ENCODE peak calls at places on chromosomes 7 and 10, in five cellular contexts. E is body of pancreas, U is neural progenitor cell, Z is transverse colon, S is right cardiac atrium. P is an unnamed sample.
A peak's percentile ranks its signal among the peaks of the same experiment; 100 is the strongest.

GRCh38 chr7:16926283-16926682 is 44.5 kb upstream of the AGR3 start:
- DNase-seq in S (no peak), E (no peak), U (peak; percentile 34), Z (peak; percentile 39), P (no peak)

GRCh38 chr7:77326131-77326530 is 90.0 kb downstream of the GSAP start:
- DNase-seq in S (no peak), Z (no peak), U (no peak), E (no peak), P (no peak)

GRCh38 chr10:4372601-4373000 is 453.4 kb upstream of the AKR1E2 start:
- DNase-seq in U (no peak), Z (no peak), S (no peak), E (no peak), P (peak; percentile 91)

GRCh38 chr7:1460757-1461639 is 1.7 kb upstream of the MICALL2 start:
- DNase-seq in S (peak; percentile 87), E (peak; percentile 73), Z (peak; percentile 81), U (peak; percentile 50), P (no peak)

GRCh38 chr10:31757831-31758230 is 170.8 kb downstream of the ARHGAP12 start:
- DNase-seq in E (no peak), S (no peak), Z (no peak), U (peak; percentile 74), P (no peak)

GRCh38 chr10:123952099-123952498 is 60.5 kb upstream of the CPXM2 start:
- DNase-seq in S (no peak), U (no peak), Z (no peak), E (no peak), P (no peak)

GRCh38 chr10:42878821-42879195 is 96.2 kb downstream of the BMS1 start:
- DNase-seq in S (no peak), E (no peak), U (no peak), Z (no peak), P (no peak)

GRCh38 chr7:43164757-43165156 is 52.3 kb downstream of the HECW1 start:
- DNase-seq in Z (no peak), S (no peak), E (no peak), U (no peak), P (peak; percentile 93)

GRCh38 chr7:1943326-1943725 is 273.2 kb downstream of the ELFN1 start:
- DNase-seq in U (no peak), Z (no peak), E (no peak), S (no peak), P (no peak)

GRCh38 chr10:102413053-102413705 is 5.4 kb downstream of the PSD start:
- DNase-seq in S (peak; percentile 30), Z (no peak), U (peak; percentile 88), E (no peak), P (no peak)

GRCh38 chr7:97025983-97026704 is 1.5 kb upstream of the DLX5 start:
- DNase-seq in S (no peak), E (no peak), U (peak; percentile 53), Z (no peak), P (no peak)

GRCh38 chr7:97026705-97027426 is 2.2 kb upstream of the DLX5 start:
- DNase-seq in S (no peak), Z (no peak), U (peak; percentile 27), E (no peak), P (no peak)

GRCh38 chr7:97025130-97025499 is 484 bp upstream of the DLX5 start:
- DNase-seq in Z (no peak), S (no peak), U (no peak), E (no peak), P (no peak)

GRCh38 chr7:97022451-97023306 is 2.0 kb downstream of the DLX5 start:
- DNase-seq in E (no peak), Z (no peak), U (peak; percentile 39), S (no peak), P (no peak)

DNA sequence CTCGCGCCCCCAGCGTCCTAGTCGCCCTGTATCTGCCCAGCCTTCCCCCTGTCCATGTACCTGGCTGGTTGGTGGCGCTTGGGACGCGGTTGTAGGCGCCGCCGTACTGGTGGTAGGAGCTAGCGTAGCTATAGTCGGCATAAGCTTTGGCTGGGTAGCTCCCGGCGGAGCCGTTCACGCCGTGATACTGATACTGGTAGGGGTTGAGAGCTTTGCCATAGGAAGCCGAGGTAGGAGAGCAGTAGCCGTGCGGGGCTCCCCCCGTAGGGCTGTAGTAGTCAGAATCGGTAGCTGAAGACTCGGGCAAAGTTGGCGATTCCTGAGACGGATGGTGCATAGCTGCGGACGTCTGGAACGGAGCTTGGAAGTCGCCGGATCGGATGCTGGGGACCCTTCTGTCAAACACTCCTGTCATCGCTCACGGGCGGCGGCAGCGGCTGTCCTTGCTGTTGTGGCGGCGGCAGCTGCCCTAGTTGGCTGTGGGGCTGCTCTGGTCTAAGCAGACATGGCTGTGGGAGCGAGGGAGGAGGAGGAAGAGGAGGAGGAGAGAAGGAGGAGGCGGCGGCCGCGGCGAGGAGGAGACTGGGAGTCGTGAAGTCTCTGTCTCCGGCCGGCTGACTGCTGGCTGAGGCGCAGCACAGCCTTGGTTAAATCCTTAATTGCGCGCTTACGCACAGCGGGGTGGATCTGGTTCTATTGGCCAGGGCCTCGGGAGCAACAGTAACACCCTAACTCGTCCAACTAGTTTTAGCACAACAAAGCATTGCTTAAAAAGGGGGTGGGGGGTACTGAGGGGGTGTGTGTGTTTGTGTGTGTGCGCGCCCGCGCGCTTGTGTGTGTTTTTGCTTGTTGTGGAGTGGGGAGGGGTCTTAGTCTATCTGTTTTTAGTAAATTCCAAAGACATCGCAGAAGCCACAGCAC is at the start of gene DLX5:
- DNase-seq in S (peak; percentile 72), E (no peak), Z (no peak), U (peak; percentile 90), P (no peak)
- H3K4me3 ChIP-seq in S (peak within 1 kb of the TSS; percentile 51), E (no peak within 1 kb of the TSS), Z (no peak within 1 kb of the TSS), U (peak within 1 kb of the TSS; percentile 49), P (peak within 1 kb of the TSS; percentile 39)

GRCh38 chr10:104938031-104938430 is 296.9 kb downstream of the SORCS3 start:
- DNase-seq in S (no peak), Z (no peak), U (no peak), E (no peak), P (no peak)
- H3K4me3 ChIP-seq in S (no peak overlapping the region), Z (no peak overlapping the region), U (no peak overlapping the region), E (no peak overlapping the region), P (no peak overlapping the region)

GRCh38 chr10:62587011-62587410 is 212.8 kb downstream of the ZNF365 start:
- DNase-seq in U (no peak), Z (no peak), E (no peak), S (no peak), P (no peak)
- H3K4me3 ChIP-seq in U (no peak overlapping the region), Z (no peak overlapping the region), E (no peak overlapping the region), S (no peak overlapping the region), P (no peak overlapping the region)

DNA sequence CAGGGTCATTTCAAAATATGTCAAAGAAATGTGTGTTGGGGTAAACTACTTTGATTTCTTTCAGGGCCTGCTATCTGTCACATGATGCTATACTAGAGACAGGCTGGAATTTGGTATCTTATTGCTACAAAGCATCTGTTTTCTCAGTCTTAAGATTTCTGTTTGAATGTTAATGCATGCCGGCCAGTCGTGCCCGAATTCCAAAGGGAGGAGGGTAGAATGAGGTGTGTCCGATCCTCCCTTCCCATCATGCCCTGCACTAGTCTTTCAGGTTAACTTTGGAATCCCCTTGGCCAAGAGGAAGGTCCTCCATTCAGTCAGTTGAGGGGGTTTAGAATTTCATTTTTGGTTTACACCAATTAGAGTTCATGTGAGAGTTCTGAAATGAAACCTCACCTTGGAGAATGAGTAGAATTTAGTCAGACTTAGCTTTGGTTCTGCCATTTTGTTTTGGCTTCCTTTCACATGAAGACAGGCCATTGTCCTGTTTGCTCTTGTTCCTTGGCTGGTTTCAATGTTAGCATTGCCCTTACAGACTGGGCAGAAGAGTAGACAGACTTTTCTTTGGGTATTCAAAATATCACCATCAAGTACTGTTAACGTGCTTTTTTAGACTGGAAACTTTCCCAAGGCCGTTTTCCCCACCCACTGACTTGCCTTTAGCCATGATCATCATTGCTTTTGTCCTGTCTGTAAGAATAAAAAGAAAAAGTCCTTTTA is 95.8 kb downstream of the CAMK1D start:
- DNase-seq in Z (peak; percentile 25), S (no peak), U (no peak), E (no peak), P (no peak)
- H3K4me3 ChIP-seq in Z (no peak overlapping the region), S (no peak overlapping the region), U (no peak overlapping the region), E (no peak overlapping the region), P (no peak overlapping the region)

DNA sequence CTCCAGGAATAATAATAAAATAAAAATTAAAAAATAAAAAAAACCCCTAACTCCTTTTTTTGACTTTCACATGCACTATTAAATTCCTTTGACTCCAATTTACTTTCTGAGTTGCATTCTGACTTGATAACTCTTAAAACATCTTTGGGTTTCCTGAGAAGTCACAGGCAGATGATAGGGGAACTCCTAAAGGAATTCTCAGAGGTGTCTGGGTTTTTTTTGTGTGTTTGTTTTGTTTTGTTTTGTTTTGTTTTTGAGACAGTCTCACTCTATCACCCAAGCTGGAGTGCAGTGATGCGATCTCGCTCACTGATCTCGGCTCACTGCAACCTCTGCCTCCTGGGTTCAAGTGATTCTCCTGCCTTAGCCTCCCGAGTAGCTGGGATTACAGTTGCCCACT is 52.7 kb upstream of the APBB1IP start:
- DNase-seq in E (no peak), Z (no peak), S (no peak), U (no peak), P (no peak)
- H3K4me3 ChIP-seq in E (no peak overlapping the region), Z (no peak overlapping the region), S (no peak overlapping the region), U (no peak overlapping the region), P (no peak overlapping the region)

GRCh38 chr7:20214787-20215669 is 2.2 kb downstream of the MACC1 start:
- DNase-seq in E (no peak), S (no peak), Z (no peak), U (no peak), P (no peak)

GRCh38 chr7:20218261-20218660 is 1.1 kb upstream of the MACC1 start:
- DNase-seq in U (no peak), S (no peak), Z (no peak), E (no peak), P (no peak)

GRCh38 chr7:20217193-20217948 is at the start of gene MACC1:
- DNase-seq in E (peak; percentile 82), U (peak; percentile 71), Z (peak; percentile 84), S (no peak), P (no peak)

GRCh38 chr7:20219062-20219445 is 1.9 kb upstream of the MACC1 start:
- DNase-seq in E (no peak), Z (no peak), U (no peak), S (no peak), P (no peak)

GRCh38 chr7:20216637-20217036 is 547 bp downstream of the MACC1 start:
- DNase-seq in U (no peak), Z (no peak), S (no peak), E (no peak), P (no peak)
- H3K4me3 ChIP-seq in U (peak overlapping the region; percentile 16), Z (no peak overlapping the region), S (no peak overlapping the region), E (peak overlapping the region; percentile 6), P (no peak overlapping the region)

DNA sequence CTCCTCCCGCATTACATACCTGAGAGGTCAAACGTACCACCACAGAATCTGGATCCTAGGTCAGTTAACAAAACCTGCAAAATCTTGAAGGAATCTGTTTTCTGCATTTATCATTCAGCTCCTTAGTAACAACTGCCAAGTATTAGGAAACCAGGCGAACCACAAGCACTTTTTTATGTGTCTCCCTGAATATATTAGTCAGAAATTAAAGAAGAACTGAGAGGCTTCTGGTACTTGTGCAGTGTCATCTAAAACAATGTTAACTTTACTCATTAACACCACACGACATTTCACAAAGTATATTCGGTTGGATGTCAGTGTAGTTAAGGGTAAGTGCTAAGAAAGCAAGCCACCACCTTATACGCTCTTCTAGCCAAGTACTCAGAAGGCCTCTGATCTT is 2.5 kb downstream of the CCDC6 start:
- DNase-seq in Z (no peak), S (no peak), U (no peak), E (no peak), P (no peak)
- H3K4me3 ChIP-seq in Z (no peak overlapping the region), S (no peak overlapping the region), U (peak overlapping the region; percentile 89), E (no peak overlapping the region), P (peak overlapping the region; percentile 91)

P was measured in AG04449.